ENCODE peak calls at places on chromosome 10, in nine cellular contexts. One of them, this sample, is unnamed. For H3K4me1, the result is how much of the 10 kb centered on the place peaks cover.

GRCh38 chr10:21746118-21746517 is 212.1 kb downstream of the MLLT10 start:
- DNase-seq in H1: no peak
- DNase-seq in left ventricle myocardium inferior: no peak
- DNase-seq in pancreas: no peak
- DNase-seq in MM.1S: no peak
- DNase-seq in heart right ventricle: no peak
- DNase-seq in neural progenitor cell: no peak
- DNase-seq in gastrocnemius medialis: no peak
- DNase-seq in tibial artery: no peak
- DNase-seq in this sample: no peak

GRCh38 chr10:58070964-58071363 is 196.7 kb downstream of the IPMK start:
- DNase-seq in H1: no peak
- DNase-seq in left ventricle myocardium inferior: no peak
- DNase-seq in pancreas: no peak
- DNase-seq in MM.1S: no peak
- DNase-seq in heart right ventricle: no peak
- DNase-seq in neural progenitor cell: no peak
- DNase-seq in gastrocnemius medialis: no peak
- DNase-seq in tibial artery: no peak
- DNase-seq in this sample: no peak

GRCh38 chr10:119025776-119026175 is 3.7 kb upstream of the NANOS1 start:
- DNase-seq in H1: no peak
- DNase-seq in left ventricle myocardium inferior: peak
- DNase-seq in pancreas: peak
- DNase-seq in MM.1S: no peak
- DNase-seq in heart right ventricle: peak
- DNase-seq in neural progenitor cell: no peak
- DNase-seq in gastrocnemius medialis: no peak
- DNase-seq in tibial artery: no peak
- DNase-seq in this sample: peak

GRCh38 chr10:44313706-44314307 is 71.1 kb downstream of the CXCL12 start:
- DNase-seq in H1: no peak
- DNase-seq in left ventricle myocardium inferior: no peak
- DNase-seq in pancreas: no peak
- DNase-seq in MM.1S: no peak
- DNase-seq in heart right ventricle: no peak
- DNase-seq in neural progenitor cell: no peak
- DNase-seq in gastrocnemius medialis: no peak
- DNase-seq in tibial artery: no peak
- DNase-seq in this sample: peak

GRCh38 chr10:42962120-42962901 is 114.6 kb upstream of the RET start:
- DNase-seq in H1: no peak
- DNase-seq in left ventricle myocardium inferior: peak
- DNase-seq in pancreas: peak
- DNase-seq in MM.1S: no peak
- DNase-seq in heart right ventricle: peak
- DNase-seq in neural progenitor cell: no peak
- DNase-seq in gastrocnemius medialis: no peak
- DNase-seq in tibial artery: no peak
- DNase-seq in this sample: no peak

GRCh38 chr10:133124357-133125211 is 35.4 kb upstream of the KNDC1 start:
- DNase-seq in H1: no peak
- DNase-seq in left ventricle myocardium inferior: peak
- DNase-seq in pancreas: no peak
- DNase-seq in MM.1S: no peak
- DNase-seq in heart right ventricle: no peak
- DNase-seq in neural progenitor cell: peak
- DNase-seq in gastrocnemius medialis: peak
- DNase-seq in tibial artery: no peak
- DNase-seq in this sample: peak

GRCh38 chr10:60955321-60955720 is 11.3 kb upstream of the RHOBTB1 start:
- DNase-seq in H1: no peak
- DNase-seq in left ventricle myocardium inferior: no peak
- DNase-seq in pancreas: no peak
- DNase-seq in MM.1S: no peak
- DNase-seq in heart right ventricle: no peak
- DNase-seq in neural progenitor cell: no peak
- DNase-seq in gastrocnemius medialis: no peak
- DNase-seq in tibial artery: no peak
- DNase-seq in this sample: no peak

GRCh38 chr10:11401314-11402222 is 209.9 kb downstream of the USP6NL start:
- DNase-seq in H1: no peak
- DNase-seq in left ventricle myocardium inferior: no peak
- DNase-seq in pancreas: no peak
- DNase-seq in MM.1S: no peak
- DNase-seq in heart right ventricle: no peak
- DNase-seq in neural progenitor cell: peak
- DNase-seq in gastrocnemius medialis: no peak
- DNase-seq in tibial artery: no peak
- DNase-seq in this sample: no peak

GRCh38 chr10:14906765-14907164 is 28.1 kb downstream of the SUV39H2 start:
- DNase-seq in H1: no peak
- DNase-seq in left ventricle myocardium inferior: no peak
- DNase-seq in pancreas: no peak
- DNase-seq in MM.1S: no peak
- DNase-seq in heart right ventricle: no peak
- DNase-seq in neural progenitor cell: no peak
- DNase-seq in gastrocnemius medialis: no peak
- DNase-seq in tibial artery: no peak
- DNase-seq in this sample: no peak

GRCh38 chr10:14905890-14906289 is 27.2 kb downstream of the SUV39H2 start:
- DNase-seq in H1: no peak
- DNase-seq in left ventricle myocardium inferior: no peak
- DNase-seq in pancreas: no peak
- DNase-seq in MM.1S: no peak
- DNase-seq in heart right ventricle: no peak
- DNase-seq in neural progenitor cell: no peak
- DNase-seq in gastrocnemius medialis: no peak
- DNase-seq in tibial artery: no peak
- DNase-seq in this sample: no peak

GRCh38 chr10:14909101-14909500 is 30.4 kb downstream of the SUV39H2 start:
- DNase-seq in H1: no peak
- DNase-seq in left ventricle myocardium inferior: no peak
- DNase-seq in pancreas: no peak
- DNase-seq in MM.1S: no peak
- DNase-seq in heart right ventricle: no peak
- DNase-seq in neural progenitor cell: no peak
- DNase-seq in gastrocnemius medialis: no peak
- DNase-seq in tibial artery: no peak
- DNase-seq in this sample: no peak

GRCh38 chr10:14904864-14905263 is 26.2 kb downstream of the SUV39H2 start:
- DNase-seq in H1: no peak
- DNase-seq in left ventricle myocardium inferior: no peak
- DNase-seq in pancreas: no peak
- DNase-seq in MM.1S: no peak
- DNase-seq in heart right ventricle: no peak
- DNase-seq in neural progenitor cell: no peak
- DNase-seq in gastrocnemius medialis: no peak
- DNase-seq in tibial artery: no peak
- DNase-seq in this sample: no peak

GRCh38 chr10:14904316-14904732 is 25.7 kb downstream of the SUV39H2 start:
- DNase-seq in H1: no peak
- DNase-seq in left ventricle myocardium inferior: no peak
- DNase-seq in pancreas: no peak
- DNase-seq in MM.1S: peak
- DNase-seq in heart right ventricle: no peak
- DNase-seq in neural progenitor cell: peak
- DNase-seq in gastrocnemius medialis: no peak
- DNase-seq in tibial artery: no peak
- DNase-seq in this sample: no peak
- TF ChIP-seq CTCF in H1: no peak
- TF ChIP-seq CTCF in left ventricle myocardium inferior: peak
- TF ChIP-seq CTCF in pancreas: no peak
- TF ChIP-seq CTCF in MM.1S: peak
- TF ChIP-seq CTCF in heart right ventricle: peak
- TF ChIP-seq CTCF in neural progenitor cell: peak
- TF ChIP-seq CTCF in gastrocnemius medialis: peak
- TF ChIP-seq CTCF in tibial artery: peak
- TF ChIP-seq CTCF in this sample: peak

GRCh38 chr10:88881335-88881734 is 1.3 kb downstream of the STAMBPL1 start:
- DNase-seq in H1: no peak
- DNase-seq in left ventricle myocardium inferior: no peak
- DNase-seq in pancreas: no peak
- DNase-seq in MM.1S: no peak
- DNase-seq in heart right ventricle: peak
- DNase-seq in neural progenitor cell: no peak
- DNase-seq in gastrocnemius medialis: no peak
- DNase-seq in tibial artery: no peak
- DNase-seq in this sample: no peak

GRCh38 chr10:88886557-88886956 is 6.5 kb downstream of the STAMBPL1 start:
- DNase-seq in H1: no peak
- DNase-seq in left ventricle myocardium inferior: no peak
- DNase-seq in pancreas: no peak
- DNase-seq in MM.1S: no peak
- DNase-seq in heart right ventricle: no peak
- DNase-seq in neural progenitor cell: no peak
- DNase-seq in gastrocnemius medialis: no peak
- DNase-seq in tibial artery: no peak
- DNase-seq in this sample: no peak

GRCh38 chr10:88881922-88882645 is 2.0 kb downstream of the STAMBPL1 start:
- DNase-seq in H1: no peak
- DNase-seq in left ventricle myocardium inferior: no peak
- DNase-seq in pancreas: no peak
- DNase-seq in MM.1S: no peak
- DNase-seq in heart right ventricle: no peak
- DNase-seq in neural progenitor cell: no peak
- DNase-seq in gastrocnemius medialis: no peak
- DNase-seq in tibial artery: no peak
- DNase-seq in this sample: no peak

GRCh38 chr10:88880287-88881094 is 446 bp downstream of the STAMBPL1 start:
- DNase-seq in H1: peak
- DNase-seq in left ventricle myocardium inferior: peak
- DNase-seq in pancreas: peak
- DNase-seq in MM.1S: peak
- DNase-seq in heart right ventricle: peak
- DNase-seq in neural progenitor cell: peak
- DNase-seq in gastrocnemius medialis: peak
- DNase-seq in tibial artery: peak
- DNase-seq in this sample: peak

DNA sequence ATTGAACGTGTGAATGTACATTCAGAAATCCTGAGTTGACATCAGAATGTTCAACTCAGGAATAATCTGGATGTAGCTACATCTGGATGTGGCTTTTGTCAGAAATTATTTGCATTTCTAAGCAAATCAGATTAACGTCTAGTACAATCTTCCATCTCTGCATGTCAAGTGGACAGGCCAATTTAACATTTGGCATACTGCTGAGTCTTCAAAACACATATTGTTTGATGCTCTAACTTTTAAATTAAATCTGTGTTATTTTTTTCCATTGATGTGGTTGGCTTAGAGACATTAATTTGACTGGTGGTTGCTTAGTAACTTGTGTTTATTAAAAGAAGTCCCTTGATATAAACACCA is 3.4 kb downstream of the STAMBPL1 start:
- DNase-seq in H1: no peak
- DNase-seq in left ventricle myocardium inferior: no peak
- DNase-seq in pancreas: no peak
- DNase-seq in MM.1S: no peak
- DNase-seq in heart right ventricle: no peak
- DNase-seq in neural progenitor cell: no peak
- DNase-seq in gastrocnemius medialis: no peak
- DNase-seq in tibial artery: no peak
- DNase-seq in this sample: no peak
- H3K4me1 ChIP-seq in H1: under half
- H3K4me1 ChIP-seq in left ventricle myocardium inferior: under half
- H3K4me1 ChIP-seq in pancreas: under half
- H3K4me1 ChIP-seq in MM.1S: under half
- H3K4me1 ChIP-seq in heart right ventricle: under half
- H3K4me1 ChIP-seq in neural progenitor cell: under half
- H3K4me1 ChIP-seq in gastrocnemius medialis: under half
- H3K4me1 ChIP-seq in tibial artery: under half
- H3K4me1 ChIP-seq in this sample: under half

DNA sequence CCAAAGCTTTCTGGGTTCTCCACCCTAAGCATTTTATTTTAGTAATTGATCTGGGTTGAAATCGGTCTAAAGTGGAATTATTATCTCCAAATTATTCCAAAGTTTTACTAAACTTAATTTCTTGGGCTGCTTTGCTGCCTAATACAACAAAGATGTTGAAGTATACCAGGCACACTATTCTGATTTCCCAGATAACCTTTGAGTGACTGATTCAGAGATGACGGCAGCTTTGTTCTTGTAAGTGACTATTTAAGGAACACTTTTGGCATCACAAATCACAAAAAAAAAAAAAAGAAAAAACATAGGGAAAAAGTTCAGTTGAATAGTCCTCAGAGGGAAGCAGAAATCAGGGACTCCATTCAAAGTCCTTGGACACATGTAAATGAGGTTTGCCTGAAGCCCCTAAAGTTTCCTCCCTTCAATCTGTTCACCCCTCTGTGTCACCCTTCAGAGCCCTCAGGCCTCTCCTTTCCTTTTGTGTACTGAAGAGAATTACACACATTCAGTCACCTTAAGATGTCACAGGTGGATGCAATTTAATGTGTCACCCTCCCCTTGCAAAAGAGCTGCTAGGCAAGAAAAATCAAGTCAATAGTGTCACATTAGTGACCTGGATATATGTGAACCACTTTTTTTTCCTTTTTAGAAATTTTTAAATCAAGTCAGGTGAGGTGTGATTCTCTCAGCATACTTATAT is 81.5 kb downstream of the RTKN2 start:
- DNase-seq in H1: no peak
- DNase-seq in left ventricle myocardium inferior: no peak
- DNase-seq in pancreas: no peak
- DNase-seq in MM.1S: no peak
- DNase-seq in heart right ventricle: no peak
- DNase-seq in neural progenitor cell: no peak
- DNase-seq in gastrocnemius medialis: no peak
- DNase-seq in tibial artery: no peak
- DNase-seq in this sample: no peak
- TF ChIP-seq CTCF in H1: no peak
- TF ChIP-seq CTCF in left ventricle myocardium inferior: no peak
- TF ChIP-seq CTCF in pancreas: no peak
- TF ChIP-seq CTCF in MM.1S: no peak
- TF ChIP-seq CTCF in heart right ventricle: no peak
- TF ChIP-seq CTCF in neural progenitor cell: no peak
- TF ChIP-seq CTCF in gastrocnemius medialis: no peak
- TF ChIP-seq CTCF in tibial artery: no peak
- TF ChIP-seq CTCF in this sample: no peak

GRCh38 chr10:96700477-96701099 is 19.7 kb downstream of the PIK3AP1 start:
- DNase-seq in H1: no peak
- DNase-seq in left ventricle myocardium inferior: peak
- DNase-seq in pancreas: no peak
- DNase-seq in MM.1S: no peak
- DNase-seq in heart right ventricle: no peak
- DNase-seq in neural progenitor cell: no peak
- DNase-seq in gastrocnemius medialis: no peak
- DNase-seq in tibial artery: peak
- DNase-seq in this sample: no peak

GRCh38 chr10:96701265-96701664 is 19.0 kb downstream of the PIK3AP1 start:
- DNase-seq in H1: no peak
- DNase-seq in left ventricle myocardium inferior: no peak
- DNase-seq in pancreas: no peak
- DNase-seq in MM.1S: no peak
- DNase-seq in heart right ventricle: no peak
- DNase-seq in neural progenitor cell: no peak
- DNase-seq in gastrocnemius medialis: no peak
- DNase-seq in tibial artery: no peak
- DNase-seq in this sample: no peak

GRCh38 chr10:96706331-96706853 is 13.9 kb downstream of the PIK3AP1 start:
- DNase-seq in H1: no peak
- DNase-seq in left ventricle myocardium inferior: no peak
- DNase-seq in pancreas: no peak
- DNase-seq in MM.1S: no peak
- DNase-seq in heart right ventricle: no peak
- DNase-seq in neural progenitor cell: no peak
- DNase-seq in gastrocnemius medialis: no peak
- DNase-seq in tibial artery: no peak
- DNase-seq in this sample: no peak

GRCh38 chr10:96705134-96705533 is 15.2 kb downstream of the PIK3AP1 start:
- DNase-seq in H1: no peak
- DNase-seq in left ventricle myocardium inferior: no peak
- DNase-seq in pancreas: no peak
- DNase-seq in MM.1S: no peak
- DNase-seq in heart right ventricle: no peak
- DNase-seq in neural progenitor cell: no peak
- DNase-seq in gastrocnemius medialis: no peak
- DNase-seq in tibial artery: no peak
- DNase-seq in this sample: no peak

DNA sequence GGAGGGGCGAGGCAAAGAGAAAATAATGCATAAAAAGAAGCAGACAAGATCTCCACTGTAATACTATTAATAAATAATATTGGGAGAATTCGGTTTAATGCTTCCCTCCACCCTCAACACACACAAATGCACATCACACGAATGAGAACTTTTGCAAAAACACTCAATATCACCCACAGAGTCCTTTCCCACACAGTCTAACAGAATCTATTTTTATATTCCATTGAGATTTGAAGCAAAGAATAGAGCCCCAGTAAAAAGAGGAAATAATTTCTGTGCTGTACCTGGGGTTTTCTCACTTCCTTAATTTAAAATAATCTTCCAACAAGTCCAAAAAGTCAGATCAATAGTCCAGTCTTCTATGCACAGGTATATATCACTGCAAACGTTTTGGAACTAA is 17.0 kb downstream of the PIK3AP1 start:
- DNase-seq in H1: no peak
- DNase-seq in left ventricle myocardium inferior: no peak
- DNase-seq in pancreas: no peak
- DNase-seq in MM.1S: no peak
- DNase-seq in heart right ventricle: no peak
- DNase-seq in neural progenitor cell: no peak
- DNase-seq in gastrocnemius medialis: no peak
- DNase-seq in tibial artery: no peak
- DNase-seq in this sample: no peak
- H3K4me1 ChIP-seq in H1: under half
- H3K4me1 ChIP-seq in left ventricle myocardium inferior: under half
- H3K4me1 ChIP-seq in pancreas: under half
- H3K4me1 ChIP-seq in MM.1S: under half
- H3K4me1 ChIP-seq in heart right ventricle: under half
- H3K4me1 ChIP-seq in neural progenitor cell: under half
- H3K4me1 ChIP-seq in gastrocnemius medialis: under half
- H3K4me1 ChIP-seq in tibial artery: under half
- H3K4me1 ChIP-seq in this sample: under half

This sample was measured in thyroid gland.